ENCODE peak calls at places on chromosomes 4 and X, in four cellular contexts. V is stimulated activated CD4-positive, alpha-beta T cell treated with anti-CD3 and anti-CD28 coated beads, Interleukin-2, amount 100 ng/mL, for 24 hours; J is ureter; A is hypothalamus. T is an unnamed sample.

GRCh38 chr4:52833941-52834525 is 28.1 kb upstream of the RASL11B start:
- DNase-seq in V (no peak), J (no peak), A (no peak), T (no peak)

GRCh38 chrX:41010188-41010846 is 74.9 kb upstream of the USP9X start:
- DNase-seq in A (peak), J (peak), V (peak), T (peak)

GRCh38 chr4:158667651-158668198 is 4.0 kb downstream of the C4orf46 start:
- DNase-seq in V (peak), A (no peak), J (no peak), T (no peak)

GRCh38 chr4:104420766-104421165 is 73.9 kb downstream of the CXXC4 start:
- DNase-seq in A (no peak), V (no peak), J (no peak), T (no peak)

GRCh38 chrX:7985568-7985967 is 58.4 kb upstream of the PNPLA4 start:
- DNase-seq in V (no peak), A (no peak), J (no peak), T (no peak)

GRCh38 chr4:189940178-189941004 is at the start of gene FRG1:
- DNase-seq in V (peak), A (no peak), J (peak), T (peak)

GRCh38 chr4:77443941-77444340 is 161.7 kb upstream of the CXCL13 start:
- DNase-seq in V (no peak), A (no peak), J (no peak), T (no peak)

GRCh38 chr4:176635372-176636261 is 157.1 kb downstream of the VEGFC start:
- DNase-seq in A (no peak), V (no peak), J (no peak), T (no peak)

GRCh38 chrX:55452825-55453124 is 848 bp downstream of the MAGEH1 start:
- DNase-seq in V (no peak), A (no peak), J (no peak), T (no peak)

GRCh38 chr4:40453912-40454311 is 118.8 kb downstream of the CHRNA9 start:
- DNase-seq in J (no peak), A (no peak), V (no peak), T (no peak)

GRCh38 chrX:40329616-40330015 is 231.9 kb upstream of the BCOR start:
- DNase-seq in J (no peak), A (no peak), V (no peak), T (no peak)

GRCh38 chr4:78426972-78427371 is 124.6 kb upstream of the ANXA3 start:
- DNase-seq in A (no peak), V (no peak), J (no peak), T (no peak)

GRCh38 chr4:75142850-75143249 is 209.9 kb downstream of the PARM1 start:
- DNase-seq in V (no peak), J (no peak), A (no peak), T (no peak)

GRCh38 chr4:152999376-153000067 is 63.4 kb downstream of the FHDC1 start:
- DNase-seq in J (no peak), A (no peak), V (no peak), T (no peak)

GRCh38 chr4:51853027-51853682 is 10.2 kb downstream of the DCUN1D4 start:
- DNase-seq in V (no peak), J (no peak), A (no peak), T (no peak)

GRCh38 chrX:341541-342101 is 23.0 kb upstream of the GTPBP6 start:
- DNase-seq in J (no peak), V (no peak), A (no peak), T (no peak)

GRCh38 chrX:154010330-154011087 is 9.2 kb downstream of the IRAK1 start:
- DNase-seq in A (no peak), V (no peak), J (no peak), T (no peak)

GRCh38 chr4:169898095-169898494 is 128.1 kb downstream of the MFAP3L start:
- DNase-seq in J (no peak), V (no peak), A (no peak), T (no peak)

T was measured in right atrium auricular region.